ENCODE peak calls at places on chromosomes 4 and X, in nine cellular contexts. C is GM03348, B is choroid plexus epithelial cell, G is fibroblast of the conjunctiva, K is Ammon's horn, W is HS-27A, J is germinal center, I is A549, A is CD14-positive monocyte. E is an unnamed sample.

GRCh38 chrX:101409043-101409442 is 1.0 kb downstream of the HNRNPH2 start:
- DNase-seq in C (no peak), I (no peak), K (no peak), B (no peak), G (no peak), A (no peak), W (no peak), J (no peak), E (no peak)

GRCh38 chr4:160537681-160538080 is 1434.8 kb downstream of the RAPGEF2 start:
- DNase-seq in W (no peak), K (no peak), I (no peak), G (no peak), J (no peak), C (no peak), B (no peak), A (no peak), E (no peak)

GRCh38 chr4:141921293-141921692 is 284.9 kb downstream of the IL15 start:
- DNase-seq in G (no peak), B (no peak), C (no peak), K (no peak), I (no peak), W (no peak), A (no peak), J (no peak), E (no peak)

GRCh38 chr4:3190549-3190948 is 58.4 kb upstream of the MSANTD1 start:
- DNase-seq in W (no peak), B (no peak), I (no peak), C (no peak), K (no peak), J (no peak), G (no peak), A (no peak), E (no peak)

GRCh38 chr4:18689308-18689915 is 667.9 kb upstream of the LCORL start:
- DNase-seq in K (peak), J (peak), A (no peak), B (peak), G (peak), C (peak), I (peak), W (peak), E (peak)

GRCh38 chr4:7224001-7224400 is 31.7 kb downstream of the SORCS2 start:
- DNase-seq in A (no peak), I (no peak), J (no peak), W (no peak), B (no peak), K (no peak), G (no peak), C (no peak), E (no peak)

GRCh38 chr4:143559757-143560147 is 46.2 kb downstream of the SMARCA5 start:
- DNase-seq in I (no peak), B (no peak), K (no peak), A (no peak), C (peak), G (no peak), J (peak), W (no peak), E (no peak)

GRCh38 chr4:25361253-25361652 is 15.8 kb upstream of the ANAPC4 start:
- DNase-seq in C (no peak), G (no peak), A (no peak), J (no peak), W (no peak), B (no peak), I (no peak), K (no peak), E (no peak)

GRCh38 chr4:87461281-87461700 is 38.9 kb downstream of the NUDT9 start:
- DNase-seq in I (peak), B (peak), W (peak), A (no peak), J (peak), G (no peak), K (no peak), C (peak), E (peak)

GRCh38 chr4:89357346-89357745 is 49.7 kb upstream of the GPRIN3 start:
- DNase-seq in I (no peak), A (no peak), W (no peak), K (no peak), J (no peak), G (no peak), C (no peak), B (no peak), E (no peak)

GRCh38 chrX:68532828-68533227 is 34.0 kb downstream of the YIPF6 start:
- DNase-seq in A (no peak), K (peak), J (no peak), B (no peak), G (no peak), C (no peak), W (no peak), I (no peak), E (no peak)

GRCh38 chrX:73943572-73943899 is 360.4 kb upstream of the ZCCHC13 start:
- DNase-seq in B (no peak), J (no peak), I (no peak), K (no peak), C (no peak), G (no peak), A (no peak), W (no peak), E (peak)